ENCODE peak calls at places on chromosomes 12 and 14, in four cellular contexts. W, N, O and F are unnamed samples.

GRCh38 chr12:1865284-1865866 is 45.0 kb downstream of the LRTM2 start:
- DNase-seq in O (no peak), W (no peak), N (peak; percentile 10), F (peak; percentile 7)

GRCh38 chr12:62841841-62842240 is 93.1 kb downstream of the PPM1H start:
- DNase-seq in W (no peak), O (no peak), N (peak; percentile 35), F (peak; percentile 17)

GRCh38 chr12:3661028-3661427 is 91.9 kb downstream of the CRACR2A start:
- DNase-seq in W (no peak), O (no peak), N (no peak), F (peak; percentile 15)

GRCh38 chr12:48946943-48947342 is 10.3 kb downstream of the ARF3 start:
- DNase-seq in O (no peak), N (no peak), W (no peak), F (no peak)

GRCh38 chr14:80136358-80136757 is 74.9 kb downstream of the DIO2 start:
- DNase-seq in N (no peak), W (no peak), O (no peak), F (no peak)

GRCh38 chr14:75879031-75879430 is 102.8 kb downstream of the TGFB3 start:
- DNase-seq in W (peak; percentile 66), O (no peak), N (no peak), F (no peak)

GRCh38 chr12:67650127-67650495 is 1.6 kb downstream of the DYRK2 start:
- DNase-seq in N (no peak), W (no peak), O (peak; percentile 55), F (peak; percentile 18)

GRCh38 chr12:49230176-49230575 is 34.7 kb upstream of the TUBA1C start:
- DNase-seq in N (no peak), W (no peak), O (no peak), F (no peak)

GRCh38 chr12:122097641-122098364 is 19.2 kb downstream of the MLXIP start:
- DNase-seq in O (peak; percentile 60), W (no peak), N (peak; percentile 94), F (peak; percentile 92)

GRCh38 chr12:48000878-48001321 is 3.4 kb downstream of the COL2A1 start:
- DNase-seq in N (no peak), W (no peak), O (no peak), F (no peak)

GRCh38 chr12:2358986-2359658 is 306.3 kb downstream of the CACNA1C start:
- DNase-seq in O (no peak), N (no peak), W (no peak), F (no peak)

GRCh38 chr14:59997496-59997895 is 77.6 kb downstream of the LRRC9 start:
- DNase-seq in W (no peak), N (no peak), O (no peak), F (no peak)

GRCh38 chr14:31207287-31207745 is 277 bp downstream of the HECTD1 start:
- DNase-seq in W (no peak), N (no peak), O (no peak), F (no peak)

DNA sequence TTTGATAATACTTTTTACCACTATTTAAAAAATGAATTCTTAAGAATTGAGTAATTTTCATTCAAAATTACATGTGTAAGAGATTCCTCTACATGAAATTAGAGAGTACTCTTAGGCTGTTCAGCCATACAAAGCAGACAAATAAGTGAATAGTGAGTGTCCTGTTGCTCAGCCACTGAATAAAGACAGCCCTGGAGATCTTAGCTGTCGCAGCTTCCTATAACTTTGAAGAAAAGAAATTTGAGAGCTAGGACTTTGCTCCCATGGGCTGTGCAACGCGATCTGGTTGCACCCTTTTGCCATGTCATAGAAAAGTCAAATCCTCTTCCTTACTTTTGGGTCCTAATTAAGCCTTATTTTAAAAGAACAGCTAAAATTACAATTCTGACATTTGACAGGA is 40.9 kb upstream of the LRIG3 start:
- DNase-seq in O (no peak), W (no peak), N (no peak), F (no peak)
- H3K27ac ChIP-seq in O (no peak overlapping the region), W (no peak overlapping the region), N (no peak overlapping the region), F (no peak overlapping the region)

DNA sequence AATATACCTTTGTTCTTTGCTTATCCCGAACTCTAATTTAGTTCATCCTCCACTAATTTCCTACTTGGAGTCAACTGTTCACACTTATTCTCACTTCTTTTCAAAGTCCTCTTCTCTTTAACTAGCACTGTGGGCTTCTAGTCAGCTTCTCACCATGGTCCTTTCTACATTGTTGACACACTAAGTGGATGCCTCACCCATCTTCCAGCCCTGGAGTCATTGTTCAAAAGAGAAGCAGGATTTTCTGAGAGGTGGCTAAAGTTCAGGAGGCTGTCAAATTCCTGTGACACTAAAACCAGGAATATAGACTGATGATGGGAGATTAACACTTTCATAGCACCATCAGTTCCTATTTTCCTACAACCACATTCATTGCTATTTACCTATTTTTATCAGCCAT is 99.3 kb downstream of the PHLDA1 start:
- DNase-seq in N (no peak), O (no peak), W (no peak), F (no peak)
- H3K27ac ChIP-seq in N (no peak overlapping the region), O (no peak overlapping the region), W (no peak overlapping the region), F (no peak overlapping the region)

GRCh38 chr14:98207466-98207865 is 1064.5 kb downstream of the BCL11B start:
- DNase-seq in W (no peak), O (no peak), N (no peak), F (no peak)

GRCh38 chr14:98208074-98208675 is 1063.8 kb downstream of the BCL11B start:
- DNase-seq in W (no peak), N (no peak), O (no peak), F (no peak)

GRCh38 chr14:98208943-98209342 is 1063.1 kb downstream of the BCL11B start:
- DNase-seq in O (no peak), W (no peak), N (no peak), F (no peak)

DNA sequence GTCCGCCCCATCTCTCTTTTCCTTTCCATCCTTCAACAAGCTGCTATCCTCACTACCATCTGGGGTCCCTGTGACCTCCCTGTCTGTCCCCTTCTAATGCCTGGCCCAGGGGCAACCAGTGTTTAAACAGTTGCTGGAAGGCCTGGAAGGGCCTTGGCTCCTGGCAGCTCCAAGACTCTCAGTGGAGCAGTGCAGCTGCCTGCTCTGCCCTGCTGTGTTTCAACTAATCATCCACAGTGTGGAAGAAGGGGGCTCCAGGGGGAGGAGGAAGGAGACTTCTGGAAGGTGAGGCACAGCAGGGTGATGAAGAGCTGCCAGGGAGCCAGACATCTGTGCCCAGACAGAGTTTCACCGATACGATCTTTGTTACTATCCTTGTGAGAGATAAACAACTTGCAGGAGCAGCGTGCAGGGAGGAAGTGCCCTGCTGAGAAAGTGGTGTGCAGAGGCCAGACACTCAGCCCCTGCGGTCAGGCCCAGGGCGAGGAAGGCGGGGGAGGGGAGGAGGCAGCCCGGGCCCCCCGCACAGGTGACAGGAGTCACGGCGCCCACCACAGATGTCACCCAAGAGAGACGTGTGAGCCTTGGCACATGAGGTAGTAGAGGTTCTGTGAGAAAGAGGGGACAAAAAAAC is 1061.8 kb downstream of the BCL11B start:
- DNase-seq in N (no peak), O (no peak), W (no peak), F (peak; percentile 27)
- H3K27ac ChIP-seq in N (no peak overlapping the region), O (no peak overlapping the region), W (no peak overlapping the region), F (peak overlapping the region; percentile 11)

DNA sequence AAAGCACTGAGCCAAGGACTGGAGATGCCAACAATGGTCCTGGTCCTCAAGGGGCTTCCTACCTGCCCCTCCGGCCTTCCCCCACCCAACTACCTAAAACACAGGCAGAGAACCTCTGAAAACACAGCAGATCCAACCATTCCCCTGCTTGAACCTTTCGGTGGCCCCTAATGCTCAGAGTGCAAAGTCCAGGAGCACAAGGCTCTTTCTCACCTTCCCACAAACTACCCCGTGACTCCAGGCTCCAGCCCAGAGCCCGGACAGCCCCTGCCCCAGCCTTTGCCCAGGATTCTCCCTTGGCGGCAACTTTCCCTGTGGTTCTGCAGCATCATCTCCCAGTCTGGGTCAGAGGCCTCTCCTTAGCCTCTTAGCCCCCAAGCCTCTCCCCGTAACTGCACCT is 1.6 kb upstream of the CD9 start:
- DNase-seq in W (no peak), N (no peak), O (no peak), F (no peak)
- H3K27ac ChIP-seq in W (peak overlapping the region; percentile 31), N (peak overlapping the region; percentile 89), O (peak overlapping the region; percentile 92), F (no peak overlapping the region)

GRCh38 chr12:110266381-110266909 is 14.6 kb upstream of the ATP2A2 start:
- DNase-seq in O (no peak), N (no peak), W (no peak), F (no peak)
- H3K27ac ChIP-seq in O (peak overlapping the region; percentile 69), N (peak overlapping the region; percentile 68), W (no peak overlapping the region), F (no peak overlapping the region)

GRCh38 chr14:54211562-54212308 is 185.1 kb upstream of the CDKN3 start:
- DNase-seq in O (no peak), W (no peak), N (no peak), F (no peak)
- H3K27ac ChIP-seq in O (peak overlapping the region; percentile 60), W (no peak overlapping the region), N (peak overlapping the region; percentile 31), F (no peak overlapping the region)

DNA sequence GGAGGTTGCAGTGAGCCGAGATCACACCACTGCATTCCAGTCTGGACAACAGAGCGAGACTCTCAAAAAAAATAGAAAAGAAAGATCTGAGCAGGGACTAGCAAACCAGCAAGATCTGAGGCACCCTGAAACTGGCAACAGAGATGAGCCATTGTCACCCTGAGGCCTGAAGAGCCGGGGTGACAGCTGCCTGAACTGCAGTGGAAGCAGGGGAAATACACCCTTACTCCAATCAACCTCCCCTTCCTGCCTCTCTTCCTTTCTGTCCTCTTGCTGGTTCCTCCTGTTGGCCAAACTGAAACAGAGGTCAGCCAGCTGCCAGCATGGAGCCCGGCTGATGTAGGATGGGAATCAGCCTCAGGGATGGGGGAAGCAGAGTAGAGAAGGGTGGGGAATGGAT is 192.0 kb downstream of the CHST11 start:
- DNase-seq in N (no peak), W (no peak), O (no peak), F (no peak)
- H3K27ac ChIP-seq in N (peak overlapping the region; percentile 22), W (no peak overlapping the region), O (no peak overlapping the region), F (no peak overlapping the region)

DNA sequence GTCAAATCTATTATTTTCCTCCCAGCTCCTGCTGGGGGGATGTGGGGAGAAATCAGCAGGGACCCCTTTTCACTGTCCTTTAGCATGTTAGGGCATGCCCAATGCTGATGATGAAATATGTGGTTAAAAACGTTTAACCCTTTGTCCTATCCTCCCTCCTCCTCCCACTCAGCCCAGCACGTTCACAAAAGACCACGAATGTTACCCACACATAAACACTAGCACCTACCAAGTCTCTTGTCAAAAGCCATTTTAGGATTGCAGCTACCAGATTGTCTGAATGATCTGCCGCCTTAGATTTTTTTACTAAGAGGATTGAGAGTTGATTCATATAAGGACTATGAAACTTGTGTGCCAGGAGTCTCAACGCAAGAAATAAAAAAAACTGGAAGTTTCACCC is 70.4 kb downstream of the TBK1 start:
- DNase-seq in O (no peak), N (no peak), W (peak; percentile 13), F (no peak)
- H3K27ac ChIP-seq in O (no peak overlapping the region), N (no peak overlapping the region), W (peak overlapping the region; percentile 63), F (no peak overlapping the region)

GRCh38 chr12:52126050-52126604 is 46.6 kb downstream of the SMIM41 start:
- DNase-seq in O (no peak), N (no peak), W (no peak), F (no peak)
- H3K27ac ChIP-seq in O (peak overlapping the region; percentile 91), N (peak overlapping the region; percentile 57), W (no peak overlapping the region), F (no peak overlapping the region)